ENCODE peak calls at places on chromosomes 13 and 19, in seven cellular contexts. G, A, C, L, B, M and Y are unnamed samples.

GRCh38 chr13:50911051-50911690 is 1.6 kb downstream of the RNASEH2B start:
- DNase-seq in B (no peak), C (no peak), L (no peak), M (no peak), G (no peak), A (no peak), Y (no peak)

GRCh38 chr19:12779162-12779993 is 4.0 kb upstream of the HOOK2 start:
- DNase-seq in A (peak; percentile 79), L (no peak), M (no peak), B (no peak), C (no peak), G (peak; percentile 71), Y (no peak)

GRCh38 chr13:94121686-94122085 is 357.8 kb downstream of the DCT start:
- DNase-seq in M (no peak), A (peak; percentile 89), C (no peak), B (no peak), L (peak; percentile 84), G (no peak), Y (no peak)

GRCh38 chr13:110403315-110403714 is 96.2 kb downstream of the COL4A2 start:
- DNase-seq in B (no peak), L (no peak), C (no peak), G (no peak), A (no peak), M (no peak), Y (no peak)

GRCh38 chr13:23516706-23517105 is 53.5 kb upstream of the TNFRSF19 start:
- DNase-seq in C (no peak), G (no peak), A (no peak), M (no peak), L (no peak), B (no peak), Y (no peak)

GRCh38 chr19:5150902-5151741 is 182.2 kb downstream of the KDM4B start:
- DNase-seq in C (no peak), G (no peak), M (no peak), A (no peak), L (no peak), B (no peak), Y (no peak)

GRCh38 chr19:17721821-17722220 is 2.5 kb downstream of the MAP1S start:
- DNase-seq in L (no peak), G (no peak), C (no peak), A (peak; percentile 61), M (peak; percentile 4), B (no peak), Y (no peak)

GRCh38 chr19:42216653-42217521 is 590 bp downstream of the DEDD2 start:
- DNase-seq in G (peak; percentile 89), B (peak; percentile 13), L (no peak), C (no peak), A (peak; percentile 19), M (peak; percentile 27), Y (no peak)

GRCh38 chr19:16262618-16263017 is 62.0 kb upstream of the KLF2 start:
- DNase-seq in C (no peak), B (no peak), M (no peak), L (no peak), A (peak; percentile 39), G (peak; percentile 21), Y (no peak)